ENCODE peak calls at places on chromosomes 7 and 10, in nine cellular contexts. P is lower leg skin, T is left ventricle myocardium inferior, F is foreskin fibroblast, M is coronary artery, R is Panc1, J is SK-N-SH, B is cardiac fibroblast, U is GM23338. N is an unnamed sample.

GRCh38 chr7:116592445-116592844 is 67.6 kb downstream of the CAV1 start:
- DNase-seq in B (no peak), M (no peak), F (no peak), J (no peak), R (no peak), T (peak), U (no peak), P (no peak), N (no peak)

GRCh38 chr7:25028370-25028971 is 48.5 kb upstream of the OSBPL3 start:
- DNase-seq in U (no peak), F (peak), P (no peak), T (no peak), B (peak), J (no peak), R (peak), M (no peak), N (peak)

GRCh38 chr10:31768467-31768866 is 160.2 kb downstream of the ARHGAP12 start:
- DNase-seq in F (no peak), J (no peak), P (no peak), U (no peak), T (no peak), R (no peak), B (peak), M (no peak), N (no peak)

GRCh38 chr10:8323443-8324054 is 269.1 kb downstream of the GATA3 start:
- DNase-seq in P (no peak), R (no peak), M (no peak), J (no peak), F (no peak), U (no peak), B (peak), T (no peak), N (no peak)

GRCh38 chr7:111076205-111076604 is 14.7 kb upstream of the LRRN3 start:
- DNase-seq in F (peak), J (no peak), B (no peak), T (no peak), U (no peak), R (no peak), P (no peak), M (no peak), N (peak)

GRCh38 chr7:127831312-127832212 is 179.6 kb downstream of the SND1 start:
- DNase-seq in J (peak), U (no peak), M (no peak), F (no peak), R (no peak), P (no peak), T (no peak), B (no peak), N (no peak)

GRCh38 chr7:3033136-3033535 is 10.5 kb downstream of the CARD11 start:
- DNase-seq in B (no peak), M (peak), J (no peak), U (no peak), F (no peak), R (no peak), P (no peak), T (no peak), N (no peak)

GRCh38 chr7:1043552-1044188 is 676 bp upstream of the GPR146 start:
- DNase-seq in B (no peak), U (no peak), R (no peak), M (no peak), P (no peak), F (no peak), J (no peak), T (no peak), N (no peak)

GRCh38 chr10:124647421-124648130 is 96.6 kb downstream of the FAM53B start:
- DNase-seq in T (peak), B (peak), R (no peak), U (no peak), J (peak), P (peak), F (no peak), M (no peak), N (peak)

GRCh38 chr10:88062798-88063472 is 199.5 kb downstream of the PTEN start:
- DNase-seq in J (no peak), U (no peak), P (no peak), R (no peak), T (no peak), B (peak), F (peak), M (no peak), N (peak)

GRCh38 chr10:60162631-60163030 is 227.0 kb downstream of the ANK3 start:
- DNase-seq in M (no peak), T (no peak), B (no peak), P (no peak), F (no peak), U (no peak), R (no peak), J (no peak), N (no peak)

GRCh38 chr7:139105037-139105382 is 4.5 kb downstream of the ZC3HAV1 start:
- DNase-seq in M (no peak), P (no peak), R (no peak), F (no peak), B (no peak), U (no peak), J (no peak), T (no peak), N (no peak)

GRCh38 chr10:60430836-60431597 is 41.3 kb upstream of the ANK3 start:
- DNase-seq in T (no peak), R (no peak), B (peak), J (no peak), U (no peak), M (no peak), P (no peak), F (no peak), N (no peak)

GRCh38 chr7:23597908-23598224 is 684 bp downstream of the CCDC126 start:
- DNase-seq in F (no peak), J (no peak), U (no peak), M (no peak), B (no peak), P (no peak), T (no peak), R (no peak), N (no peak)

GRCh38 chr10:26627320-26627719 is 70.2 kb upstream of the PDSS1 start:
- DNase-seq in B (no peak), J (no peak), U (peak), R (no peak), P (no peak), T (no peak), M (no peak), F (no peak), N (no peak)

GRCh38 chr10:117431160-117431559 is 55.9 kb upstream of the PDZD8 start:
- DNase-seq in M (no peak), B (no peak), F (peak), P (no peak), J (no peak), R (no peak), U (no peak), T (no peak), N (no peak)

GRCh38 chr7:74190259-74190658 is 16.1 kb downstream of the EIF4H start:
- DNase-seq in T (no peak), R (no peak), J (no peak), P (no peak), F (no peak), B (no peak), M (no peak), U (no peak), N (no peak)

GRCh38 chr7:5334671-5335070 is 51.9 kb downstream of the SLC29A4 start:
- DNase-seq in R (no peak), M (no peak), J (peak), P (no peak), F (no peak), T (no peak), B (no peak), U (no peak), N (no peak)

GRCh38 chr7:100991631-100992030 is 22.3 kb downstream of the MUC12 start:
- DNase-seq in U (no peak), R (no peak), T (no peak), M (no peak), B (no peak), J (no peak), P (no peak), F (no peak), N (no peak)

GRCh38 chr7:98998821-98999725 is 120.7 kb downstream of the TRRAP start:
- DNase-seq in J (no peak), T (no peak), R (no peak), P (no peak), F (no peak), B (no peak), U (no peak), M (no peak), N (no peak)

GRCh38 chr7:93429563-93429962 is 145.0 kb downstream of the CALCR start:
- DNase-seq in P (no peak), U (no peak), R (no peak), M (no peak), F (no peak), B (no peak), T (no peak), J (no peak), N (no peak)

GRCh38 chr7:151076863-151077704 is 3.5 kb downstream of the FASTK start:
- DNase-seq in R (no peak), P (no peak), J (peak), B (peak), F (no peak), M (no peak), U (peak), T (no peak), N (no peak)

GRCh38 chr10:25231751-25232150 is 57.0 kb downstream of the GPR158 start:
- DNase-seq in F (no peak), J (no peak), M (no peak), B (no peak), U (no peak), T (no peak), R (no peak), P (no peak), N (no peak)

GRCh38 chr7:48636391-48637015 is 287.8 kb upstream of the CDC14C start:
- DNase-seq in U (peak), P (no peak), J (no peak), B (no peak), T (peak), R (no peak), F (no peak), M (no peak), N (no peak)

GRCh38 chr7:152865011-152865410 is 105.5 kb downstream of the ACTR3B start:
- DNase-seq in U (no peak), B (no peak), T (no peak), F (no peak), R (no peak), M (no peak), J (no peak), P (no peak), N (no peak)

GRCh38 chr10:98351831-98352402 is 63.1 kb downstream of the PYROXD2 start:
- DNase-seq in M (no peak), P (peak), F (no peak), B (peak), U (no peak), J (no peak), R (no peak), T (no peak), N (no peak)
- TF ChIP-seq CTCF in M (no peak), P (no peak), F (no peak), B (no peak), U (no peak), J (no peak), R (no peak), T (no peak), N (no peak)

DNA sequence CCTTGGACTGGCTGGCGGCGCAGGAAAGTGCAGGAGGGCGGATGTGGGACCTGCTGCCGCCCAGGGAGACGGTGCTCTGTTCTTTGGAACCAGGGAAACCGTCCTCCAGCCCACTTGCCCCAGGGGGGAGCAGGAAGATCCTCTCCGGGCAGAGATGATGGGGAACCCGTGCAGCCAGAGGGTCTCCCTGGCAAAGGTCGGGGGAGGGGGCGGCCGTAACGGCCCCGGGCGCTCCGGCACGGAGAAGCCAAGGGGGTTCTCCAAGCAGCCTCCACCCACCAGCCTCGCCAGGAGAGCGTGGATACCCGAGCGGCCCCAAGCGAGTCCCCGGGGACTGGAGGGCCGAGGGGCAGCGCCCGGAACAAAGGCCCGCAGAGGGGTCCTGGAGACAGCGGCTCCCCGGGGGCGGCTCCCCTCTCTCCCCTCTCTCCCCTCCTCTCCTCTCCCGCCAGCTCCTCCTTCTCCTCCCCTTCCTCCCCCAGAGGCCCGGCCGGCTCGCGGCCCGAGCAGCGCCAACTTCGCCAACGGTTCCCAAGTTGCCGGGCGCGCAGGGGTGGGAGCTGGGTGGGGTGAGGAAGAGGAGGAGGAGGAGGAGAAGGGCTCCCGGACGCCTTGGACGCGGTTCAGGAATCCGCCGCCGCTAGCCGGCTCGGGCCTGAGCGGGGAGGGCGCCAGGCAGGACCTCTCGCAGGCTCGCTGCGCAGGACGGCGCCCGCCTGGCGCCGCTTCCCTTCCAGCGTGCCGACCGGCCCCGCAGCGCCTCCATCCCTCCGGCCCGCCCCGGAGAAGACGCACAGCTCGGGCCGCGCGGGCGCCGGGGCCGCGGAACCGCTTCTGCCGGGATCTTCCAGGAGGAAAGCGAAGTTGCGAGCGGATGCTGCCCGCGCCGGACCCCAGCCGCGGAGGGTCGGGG is at the start of gene CHST3:
- DNase-seq in U (peak), F (no peak), T (peak), P (no peak), J (peak), R (no peak), B (peak), M (peak), N (no peak)
- H3K4me3 ChIP-seq in U (peak), F (peak), T (peak), P (peak), J (peak), R (peak), B (peak), M (peak), N (peak)

GRCh38 chr7:124945680-124946079 is 16.1 kb upstream of the POT1 start:
- DNase-seq in R (no peak), M (no peak), B (no peak), T (no peak), F (no peak), J (no peak), P (no peak), U (no peak), N (no peak)

GRCh38 chr7:124937076-124937475 is 7.5 kb upstream of the POT1 start:
- DNase-seq in M (no peak), P (no peak), R (no peak), B (no peak), F (no peak), T (no peak), U (no peak), J (no peak), N (no peak)

GRCh38 chr7:124942405-124942804 is 12.8 kb upstream of the POT1 start:
- DNase-seq in J (no peak), B (no peak), T (no peak), P (no peak), M (no peak), R (no peak), F (no peak), U (no peak), N (no peak)

GRCh38 chr7:124940306-124940705 is 10.7 kb upstream of the POT1 start:
- DNase-seq in F (no peak), T (no peak), U (no peak), M (no peak), R (no peak), B (peak), P (no peak), J (no peak), N (no peak)
- TF ChIP-seq CTCF in F (no peak), T (no peak), U (no peak), M (no peak), R (no peak), B (no peak), P (no peak), J (no peak), N (no peak)

GRCh38 chr10:131997366-131998049 is 15.8 kb upstream of the BNIP3 start:
- DNase-seq in B (peak), P (peak), U (peak), F (peak), R (no peak), M (no peak), J (no peak), T (peak), N (peak)
- H3K4me3 ChIP-seq in B (no peak), P (no peak), U (no peak), F (peak), R (no peak), M (peak), J (no peak), T (peak), N (no peak)

N was measured in brain microvascular endothelial cell.